ENCODE peak calls at places on chromosomes 13 and 19, in four cellular contexts. One of them, this sample, is unnamed.

GRCh38 chr13:114203536-114203935 is 24.5 kb downstream of the CFAP97D2 start:
- DNase-seq in ELF-1: no peak
- DNase-seq in activated T-cell treated with anti-CD3 and anti-CD28 coated beads for 1 hour: peak; percentile 32
- DNase-seq in psoas muscle: no peak
- DNase-seq in this sample: no peak

GRCh38 chr13:77979721-77980377 is 61.2 kb upstream of the EDNRB start:
- DNase-seq in ELF-1: no peak
- DNase-seq in activated T-cell treated with anti-CD3 and anti-CD28 coated beads for 1 hour: no peak
- DNase-seq in psoas muscle: no peak
- DNase-seq in this sample: no peak

GRCh38 chr19:56142087-56142787 is 1.1 kb downstream of the ZNF444 start:
- DNase-seq in ELF-1: peak; percentile 72
- DNase-seq in activated T-cell treated with anti-CD3 and anti-CD28 coated beads for 1 hour: no peak
- DNase-seq in psoas muscle: no peak
- DNase-seq in this sample: no peak

GRCh38 chr19:54014920-54015560 is 23.6 kb downstream of the CACNG6 start:
- DNase-seq in ELF-1: no peak
- DNase-seq in activated T-cell treated with anti-CD3 and anti-CD28 coated beads for 1 hour: no peak
- DNase-seq in psoas muscle: no peak
- DNase-seq in this sample: no peak

GRCh38 chr13:100130092-100130491 is 41.2 kb downstream of the PCCA start:
- DNase-seq in ELF-1: no peak
- DNase-seq in activated T-cell treated with anti-CD3 and anti-CD28 coated beads for 1 hour: no peak
- DNase-seq in psoas muscle: no peak
- DNase-seq in this sample: peak; percentile 29

GRCh38 chr13:112880976-112881540 is 88.0 kb upstream of the MCF2L start:
- DNase-seq in ELF-1: no peak
- DNase-seq in activated T-cell treated with anti-CD3 and anti-CD28 coated beads for 1 hour: no peak
- DNase-seq in psoas muscle: no peak
- DNase-seq in this sample: no peak

GRCh38 chr19:29832801-29833200 is 21.0 kb downstream of the CCNE1 start:
- DNase-seq in ELF-1: no peak
- DNase-seq in activated T-cell treated with anti-CD3 and anti-CD28 coated beads for 1 hour: no peak
- DNase-seq in psoas muscle: no peak
- DNase-seq in this sample: no peak

GRCh38 chr19:29866011-29866410 is 54.2 kb downstream of the CCNE1 start:
- DNase-seq in ELF-1: no peak
- DNase-seq in activated T-cell treated with anti-CD3 and anti-CD28 coated beads for 1 hour: no peak
- DNase-seq in psoas muscle: no peak
- DNase-seq in this sample: no peak

GRCh38 chr13:54226866-54227265 is 1198.3 kb downstream of the OLFM4 start:
- DNase-seq in ELF-1: peak; percentile 47
- DNase-seq in activated T-cell treated with anti-CD3 and anti-CD28 coated beads for 1 hour: no peak
- DNase-seq in psoas muscle: no peak
- DNase-seq in this sample: no peak

GRCh38 chr13:43537124-43537523 is 249.6 kb downstream of the ENOX1 start:
- DNase-seq in ELF-1: no peak
- DNase-seq in activated T-cell treated with anti-CD3 and anti-CD28 coated beads for 1 hour: no peak
- DNase-seq in psoas muscle: no peak
- DNase-seq in this sample: no peak

GRCh38 chr13:44249439-44249838 is 124.2 kb upstream of the SERP2 start:
- DNase-seq in ELF-1: peak; percentile 97
- DNase-seq in activated T-cell treated with anti-CD3 and anti-CD28 coated beads for 1 hour: no peak
- DNase-seq in psoas muscle: peak; percentile 26
- DNase-seq in this sample: peak; percentile 85

GRCh38 chr13:105611424-105611823 is 924.0 kb downstream of the EFNB2 start:
- DNase-seq in ELF-1: peak; percentile 10
- DNase-seq in activated T-cell treated with anti-CD3 and anti-CD28 coated beads for 1 hour: no peak
- DNase-seq in psoas muscle: no peak
- DNase-seq in this sample: peak; percentile 15

GRCh38 chr13:50691682-50692263 is 151.7 kb downstream of the DLEU7 start:
- DNase-seq in ELF-1: peak; percentile 33
- DNase-seq in activated T-cell treated with anti-CD3 and anti-CD28 coated beads for 1 hour: no peak
- DNase-seq in psoas muscle: no peak
- DNase-seq in this sample: no peak

GRCh38 chr19:389935-390289 is 19.0 kb downstream of the C2CD4C start:
- DNase-seq in ELF-1: no peak
- DNase-seq in activated T-cell treated with anti-CD3 and anti-CD28 coated beads for 1 hour: no peak
- DNase-seq in psoas muscle: no peak
- DNase-seq in this sample: no peak

GRCh38 chr13:109331898-109332297 is 454.5 kb downstream of the IRS2 start:
- DNase-seq in ELF-1: peak; percentile 33
- DNase-seq in activated T-cell treated with anti-CD3 and anti-CD28 coated beads for 1 hour: no peak
- DNase-seq in psoas muscle: no peak
- DNase-seq in this sample: peak; percentile 88

GRCh38 chr19:23415034-23415433 is 19.8 kb upstream of the ZNF91 start:
- DNase-seq in ELF-1: no peak
- DNase-seq in activated T-cell treated with anti-CD3 and anti-CD28 coated beads for 1 hour: no peak
- DNase-seq in psoas muscle: no peak
- DNase-seq in this sample: no peak

GRCh38 chr13:24267801-24268200 is 41.6 kb upstream of the C1QTNF9 start:
- DNase-seq in ELF-1: no peak
- DNase-seq in activated T-cell treated with anti-CD3 and anti-CD28 coated beads for 1 hour: no peak
- DNase-seq in psoas muscle: no peak
- DNase-seq in this sample: no peak

GRCh38 chr13:113658836-113659235 is 838 bp upstream of the ATP4B start:
- DNase-seq in ELF-1: no peak
- DNase-seq in activated T-cell treated with anti-CD3 and anti-CD28 coated beads for 1 hour: no peak
- DNase-seq in psoas muscle: no peak
- DNase-seq in this sample: no peak

GRCh38 chr19:6803036-6803404 is 30.5 kb downstream of the VAV1 start:
- DNase-seq in ELF-1: no peak
- DNase-seq in activated T-cell treated with anti-CD3 and anti-CD28 coated beads for 1 hour: no peak
- DNase-seq in psoas muscle: no peak
- DNase-seq in this sample: no peak

GRCh38 chr19:19134687-19135158 is 3.6 kb downstream of the TMEM161A start:
- DNase-seq in ELF-1: peak; percentile 90
- DNase-seq in activated T-cell treated with anti-CD3 and anti-CD28 coated beads for 1 hour: peak; percentile 24
- DNase-seq in psoas muscle: peak; percentile 86
- DNase-seq in this sample: no peak

GRCh38 chr19:1673645-1674292 is 21.4 kb upstream of the TCF3 start:
- DNase-seq in ELF-1: no peak
- DNase-seq in activated T-cell treated with anti-CD3 and anti-CD28 coated beads for 1 hour: no peak
- DNase-seq in psoas muscle: no peak
- DNase-seq in this sample: no peak

GRCh38 chr19:3708207-3708931 is at the start of gene TJP3:
- DNase-seq in ELF-1: no peak
- DNase-seq in activated T-cell treated with anti-CD3 and anti-CD28 coated beads for 1 hour: no peak
- DNase-seq in psoas muscle: no peak
- DNase-seq in this sample: no peak

GRCh38 chr19:44662686-44663085 is 8.6 kb upstream of the CEACAM19 start:
- DNase-seq in ELF-1: no peak
- DNase-seq in activated T-cell treated with anti-CD3 and anti-CD28 coated beads for 1 hour: no peak
- DNase-seq in psoas muscle: no peak
- DNase-seq in this sample: peak; percentile 27